ENCODE peak calls at places on chromosomes 1 and 21, in five cellular contexts. N, Z, U, D and A are unnamed samples.

GRCh38 chr1:10170362-10170665 is 40.1 kb upstream of the KIF1B start:
- DNase-seq in Z (no peak), U (no peak), N (peak), D (peak), A (no peak)

GRCh38 chr1:89876463-89876862 is 55.6 kb downstream of the LRRC8D start:
- DNase-seq in Z (no peak), D (no peak), N (no peak), U (no peak), A (no peak)

GRCh38 chr1:179325836-179326235 is 32.2 kb downstream of the SOAT1 start:
- DNase-seq in D (no peak), N (no peak), Z (no peak), U (no peak), A (no peak)

GRCh38 chr1:46687095-46687659 is 15.5 kb downstream of the TEX38 start:
- DNase-seq in N (peak), U (no peak), Z (no peak), D (no peak), A (no peak)

GRCh38 chr1:234495231-234495990 is 16.4 kb upstream of the TARBP1 start:
- DNase-seq in D (peak), Z (no peak), N (peak), U (no peak), A (no peak)

GRCh38 chr1:24986372-24986979 is 56.4 kb upstream of the RUNX3 start:
- DNase-seq in N (no peak), U (no peak), Z (no peak), D (no peak), A (no peak)

GRCh38 chr21:38476385-38476784 is 21.9 kb downstream of the ERG start:
- DNase-seq in Z (no peak), U (no peak), N (no peak), D (no peak), A (no peak)

GRCh38 chr1:3525551-3526482 is 71.4 kb downstream of the ARHGEF16 start:
- DNase-seq in Z (no peak), D (no peak), N (no peak), U (no peak), A (no peak)

GRCh38 chr1:3128431-3129132 is 59.6 kb downstream of the PRDM16 start:
- DNase-seq in D (no peak), Z (no peak), U (no peak), N (no peak), A (no peak)

GRCh38 chr1:48019714-48020315 is 22.6 kb upstream of the TRABD2B start:
- DNase-seq in Z (no peak), U (no peak), N (no peak), D (no peak), A (no peak)

GRCh38 chr1:168387781-168388760 is 107.4 kb downstream of the TBX19 start:
- DNase-seq in Z (no peak), U (no peak), D (no peak), N (no peak), A (no peak)

GRCh38 chr1:211323156-211324063 is 3.2 kb upstream of the TRAF5 start:
- DNase-seq in Z (peak), U (peak), D (no peak), N (peak), A (peak)

GRCh38 chr1:30484668-30485067 is 238.7 kb downstream of the MATN1 start:
- DNase-seq in Z (no peak), D (no peak), N (no peak), U (no peak), A (no peak)

GRCh38 chr1:41464886-41465285 is 19.6 kb downstream of the EDN2 start:
- DNase-seq in N (no peak), D (no peak), Z (no peak), U (no peak), A (no peak)

GRCh38 chr1:39679821-39680220 is 7.9 kb upstream of the NT5C1A start:
- DNase-seq in N (no peak), D (no peak), Z (no peak), U (no peak), A (no peak)

GRCh38 chr21:44006017-44006624 is 6.0 kb upstream of the TRAPPC10 start:
- DNase-seq in D (no peak), U (no peak), Z (no peak), N (peak), A (peak)

GRCh38 chr1:204507317-204508105 is 8.7 kb upstream of the MDM4 start:
- DNase-seq in N (peak), Z (peak), D (no peak), U (peak), A (peak)

GRCh38 chr1:179046808-179047636 is 21.3 kb downstream of the FAM20B start:
- DNase-seq in D (no peak), N (no peak), U (peak), Z (no peak), A (no peak)

GRCh38 chr1:86998727-86999126 is 84.3 kb downstream of the HS2ST1 start:
- DNase-seq in N (no peak), U (no peak), Z (no peak), D (no peak), A (no peak)

GRCh38 chr1:240526321-240526720 is 85.6 kb downstream of the GREM2 start:
- DNase-seq in Z (no peak), D (no peak), N (peak), U (no peak), A (no peak)

GRCh38 chr1:53981220-53981619 is 35.1 kb downstream of the LRRC42 start:
- DNase-seq in D (no peak), Z (no peak), U (peak), N (no peak), A (no peak)

GRCh38 chr1:150346316-150346715 is 17.6 kb upstream of the RPRD2 start:
- DNase-seq in N (no peak), U (no peak), D (no peak), Z (no peak), A (no peak)

GRCh38 chr21:28069446-28069845 is 923.2 kb downstream of the LTN1 start:
- DNase-seq in N (peak), Z (no peak), U (no peak), D (no peak), A (no peak)

GRCh38 chr1:25122747-25123146 is 109.6 kb downstream of the SYF2 start:
- DNase-seq in D (no peak), U (no peak), Z (no peak), N (no peak), A (no peak)

GRCh38 chr1:169835647-169836046 is 40.9 kb upstream of the METTL18 start:
- DNase-seq in Z (no peak), N (no peak), U (no peak), D (no peak), A (no peak)

GRCh38 chr1:89503690-89504089 is 20.9 kb upstream of the LRRC8B start:
- DNase-seq in D (no peak), U (no peak), Z (no peak), N (no peak), A (no peak)

GRCh38 chr1:56911539-56911938 is 54.3 kb downstream of the C8B start:
- DNase-seq in D (no peak), U (no peak), N (no peak), Z (no peak), A (no peak)

GRCh38 chr1:5519366-5520135 is 472.7 kb downstream of the NPHP4 start:
- DNase-seq in D (no peak), U (no peak), N (no peak), Z (no peak), A (no peak)

GRCh38 chr1:220453371-220453770 is 74.6 kb upstream of the MARK1 start:
- DNase-seq in U (no peak), D (no peak), N (no peak), Z (no peak), A (no peak)

GRCh38 chr1:244322181-244322580 is 129.5 kb downstream of the ADSS2 start:
- DNase-seq in D (no peak), Z (no peak), U (no peak), N (no peak), A (no peak)

GRCh38 chr21:20302084-20302483 is 696.1 kb upstream of the NCAM2 start:
- DNase-seq in Z (no peak), D (no peak), N (no peak), U (no peak), A (no peak)

GRCh38 chr1:218735436-218735835 is 390.3 kb downstream of the TGFB2 start:
- DNase-seq in U (no peak), Z (no peak), N (peak), D (no peak), A (no peak)

GRCh38 chr1:147534386-147534785 is 6.9 kb upstream of the BCL9 start:
- DNase-seq in D (no peak), N (peak), Z (no peak), U (no peak), A (no peak)

GRCh38 chr21:33229776-33230517 is at the start of gene IFNAR2:
- DNase-seq in Z (peak), D (no peak), N (peak), U (peak), A (peak)

GRCh38 chr1:31910933-31911332 is 27.2 kb downstream of the PTP4A2 start:
- DNase-seq in N (no peak), U (no peak), D (peak), Z (no peak), A (no peak)

GRCh38 chr1:242133351-242133750 is 134.5 kb upstream of the MAP1LC3C start:
- DNase-seq in D (no peak), U (no peak), Z (no peak), N (no peak), A (no peak)

GRCh38 chr1:239222999-239223398 is 163.4 kb upstream of the CHRM3 start:
- DNase-seq in N (no peak), D (no peak), U (no peak), Z (no peak), A (no peak)

GRCh38 chr1:34865981-34866761 is 6.6 kb upstream of the SMIM12 start:
- DNase-seq in N (peak), D (peak), Z (peak), U (peak), A (peak)

GRCh38 chr1:88013485-88013884 is 670.6 kb upstream of the PKN2 start:
- DNase-seq in U (no peak), Z (no peak), D (no peak), N (no peak), A (no peak)

GRCh38 chr1:88022507-88022906 is 661.6 kb upstream of the PKN2 start:
- DNase-seq in D (no peak), U (no peak), N (no peak), Z (no peak), A (no peak)

GRCh38 chr1:88021529-88021928 is 662.5 kb upstream of the PKN2 start:
- DNase-seq in N (no peak), U (no peak), D (no peak), Z (no peak), A (no peak)

GRCh38 chr1:88014126-88014525 is 669.9 kb upstream of the PKN2 start:
- DNase-seq in U (no peak), Z (no peak), D (no peak), N (no peak), A (no peak)

DNA sequence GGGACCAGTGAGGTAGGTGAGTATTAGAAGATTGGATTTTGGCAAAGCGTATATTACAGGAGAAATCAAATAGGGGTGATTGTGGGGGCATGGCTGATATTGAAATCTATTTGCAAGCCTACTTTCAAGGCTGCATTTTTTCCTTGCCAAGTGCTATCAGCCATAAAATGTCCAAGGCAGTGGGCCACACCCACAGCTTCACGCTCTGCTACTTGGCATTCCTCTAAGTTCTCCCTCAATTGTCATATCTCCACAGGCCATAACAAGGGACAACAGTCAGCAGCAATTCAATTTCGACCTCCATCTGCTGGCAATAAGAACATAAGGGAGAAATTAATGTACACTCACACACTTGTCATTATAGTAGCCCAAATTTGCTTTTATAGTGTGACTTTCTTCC is 667.1 kb upstream of the PKN2 start:
- DNase-seq in D (no peak), Z (no peak), N (no peak), U (no peak), A (no peak)
- TF ChIP-seq RCOR1 in D (no peak), Z (no peak), N (no peak), U (no peak), A (no peak)

GRCh38 chr1:181126289-181126688 is 37.8 kb downstream of the IER5 start:
- DNase-seq in D (no peak), N (no peak), U (no peak), Z (no peak), A (no peak)

GRCh38 chr1:181128592-181129497 is 40.3 kb downstream of the IER5 start:
- DNase-seq in D (no peak), U (peak), N (no peak), Z (peak), A (no peak)

GRCh38 chr1:181124206-181124825 is 35.8 kb downstream of the IER5 start:
- DNase-seq in D (no peak), Z (no peak), U (no peak), N (no peak), A (no peak)

GRCh38 chr1:181127898-181128453 is 39.5 kb downstream of the IER5 start:
- DNase-seq in N (peak), U (no peak), Z (no peak), D (no peak), A (no peak)

DNA sequence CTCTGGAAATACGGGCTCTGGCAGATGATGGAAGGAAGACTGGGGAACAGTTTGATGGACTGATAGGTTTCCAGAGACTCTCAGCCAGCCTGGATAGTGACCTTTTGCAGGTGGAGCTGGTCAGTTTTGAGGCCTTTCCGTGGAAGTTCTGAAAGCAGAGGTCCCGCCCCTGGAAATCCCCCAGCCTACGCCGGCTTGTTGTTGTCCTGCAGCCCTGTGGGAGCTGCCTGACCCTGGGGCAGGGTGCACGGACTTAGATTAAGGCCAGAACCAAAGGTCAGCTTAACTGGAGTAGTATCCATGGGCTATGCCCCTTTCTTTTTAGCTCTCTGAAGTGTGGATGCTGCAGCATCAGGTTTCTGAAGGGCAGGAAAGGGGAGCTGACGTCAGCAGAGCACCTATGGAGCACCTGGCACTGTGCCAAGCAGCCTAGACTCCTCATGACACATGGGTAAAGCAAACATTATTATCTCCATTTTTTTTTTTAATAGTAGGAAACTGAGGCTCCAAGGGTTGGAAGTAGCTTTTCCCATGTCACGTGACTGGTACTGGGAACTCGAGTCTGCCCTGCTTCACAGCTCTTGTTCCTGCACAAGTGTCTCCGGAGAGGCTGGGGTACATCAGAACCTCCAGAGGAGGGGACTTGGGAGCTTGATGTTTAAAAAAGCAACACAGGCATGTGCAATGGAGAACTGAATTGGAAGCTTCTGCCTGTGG is 38.5 kb downstream of the IER5 start:
- DNase-seq in N (no peak), Z (peak), U (no peak), D (no peak), A (peak)
- TF ChIP-seq RCOR1 in N (no peak), Z (no peak), U (no peak), D (no peak), A (no peak)

GRCh38 chr1:177092001-177092400 is 72.5 kb downstream of the ASTN1 start:
- DNase-seq in U (no peak), D (no peak), N (no peak), Z (no peak), A (no peak)

GRCh38 chr1:177088974-177089373 is 75.5 kb downstream of the ASTN1 start:
- DNase-seq in Z (no peak), U (no peak), N (no peak), D (no peak), A (no peak)

GRCh38 chr1:177091036-177091435 is 73.5 kb downstream of the ASTN1 start:
- DNase-seq in U (no peak), D (no peak), N (no peak), Z (no peak), A (no peak)
- TF ChIP-seq RCOR1 in U (no peak), D (no peak), N (no peak), Z (no peak), A (no peak)

DNA sequence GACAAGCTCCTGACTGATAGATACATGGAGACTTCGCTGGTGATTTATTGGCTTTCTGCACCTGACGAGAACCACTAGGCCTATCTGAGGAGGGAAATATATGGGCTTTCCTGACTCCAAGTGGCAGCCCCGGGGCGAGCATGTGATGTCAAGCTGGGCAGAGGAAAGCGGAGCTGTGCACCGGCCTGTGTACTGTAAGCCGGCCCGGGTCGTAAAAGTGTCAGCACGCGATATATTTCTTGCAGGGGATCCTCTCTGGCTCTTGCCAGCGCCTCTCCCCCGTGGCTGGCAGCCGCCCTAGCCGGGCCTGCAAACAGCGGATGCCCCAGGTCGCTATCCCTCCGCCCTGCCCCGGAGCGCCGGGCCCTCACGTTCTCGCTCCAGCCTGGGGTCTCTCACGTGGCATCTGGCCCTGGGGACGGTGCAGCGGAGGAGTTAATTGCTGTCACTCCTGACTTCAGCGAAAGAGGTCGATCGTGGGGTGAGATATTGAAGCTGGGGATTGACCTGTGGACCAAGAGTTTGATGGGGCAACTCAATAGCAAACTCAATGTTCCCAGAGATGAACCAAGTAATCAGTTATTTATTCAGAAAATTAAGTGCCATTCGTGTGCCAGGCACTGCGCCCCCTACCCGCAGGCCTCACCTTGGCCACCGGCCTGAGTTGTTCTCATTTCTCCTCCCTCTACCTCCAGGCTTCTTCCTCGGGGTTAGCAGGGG is 41.0 kb upstream of the HAO2 start:
- DNase-seq in D (no peak), N (no peak), U (no peak), Z (peak), A (no peak)
- TF ChIP-seq RCOR1 in D (no peak), N (no peak), U (no peak), Z (no peak), A (no peak)

DNA sequence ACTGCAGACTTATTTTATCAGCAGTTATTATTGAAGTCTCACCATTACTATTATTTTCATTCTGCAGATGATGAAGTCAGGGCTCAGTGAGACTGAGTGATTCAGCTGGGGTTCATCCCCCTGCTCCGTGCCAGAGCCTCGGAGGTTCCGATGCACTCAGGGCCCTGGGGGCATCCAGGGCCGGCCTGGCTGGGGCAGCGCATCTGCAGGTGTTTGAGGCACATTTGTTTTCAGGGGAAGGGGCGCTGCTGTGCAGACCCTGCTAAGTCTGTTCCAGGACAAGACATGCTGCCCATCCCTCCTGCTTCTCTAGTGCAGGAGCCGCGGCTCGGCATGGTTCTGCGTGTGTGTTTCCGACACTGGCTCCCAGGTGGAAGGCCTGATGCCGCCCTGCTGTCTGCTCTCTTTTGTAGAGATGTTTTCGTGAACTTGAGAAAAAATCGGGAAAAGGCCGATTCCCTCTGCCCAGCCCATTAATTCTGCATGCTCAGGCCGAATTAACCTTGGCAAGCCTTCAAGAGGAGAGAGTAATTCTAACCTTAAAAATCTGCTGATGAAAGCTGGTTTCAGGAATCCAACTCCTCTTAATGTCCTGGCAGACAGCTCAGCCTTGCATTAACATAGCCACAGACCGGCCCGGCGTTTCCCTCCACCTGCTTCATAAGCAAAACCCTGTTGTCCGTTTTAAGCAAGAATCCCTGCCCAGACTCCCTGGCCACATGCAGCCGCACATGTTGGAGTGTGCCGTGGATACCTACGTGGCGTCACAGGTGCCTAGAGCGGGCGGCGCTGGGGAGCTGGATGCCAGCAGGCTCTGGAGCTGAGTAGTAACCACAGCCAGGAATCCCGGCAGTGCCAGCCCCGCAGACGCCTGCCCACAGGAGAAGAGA is 316.0 kb upstream of the VAMP3 start:
- DNase-seq in U (no peak), N (no peak), D (no peak), Z (peak), A (no peak)
- TF ChIP-seq RCOR1 in U (no peak), N (no peak), D (no peak), Z (no peak), A (no peak)

GRCh38 chr1:157289001-157289400 is 150.8 kb upstream of the ETV3 start:
- DNase-seq in N (no peak), U (no peak), Z (no peak), D (no peak), A (no peak)
- TF ChIP-seq RCOR1 in N (no peak), U (no peak), Z (no peak), D (no peak), A (no peak)

GRCh38 chr1:227917081-227917950 is 30.4 kb downstream of the WNT9A start:
- DNase-seq in Z (no peak), N (no peak), U (no peak), D (no peak), A (no peak)
- TF ChIP-seq RCOR1 in Z (no peak), N (no peak), U (no peak), D (no peak), A (no peak)